ENCODE peak calls at places on chromosomes 13 and 19, in four cellular contexts. One of them, this sample, is unnamed. For H3K36me3, the result is how much of the 10 kb centered on the place peaks cover.

GRCh38 chr13:60627071-60627686 is 230.2 kb downstream of the TDRD3 start:
- DNase-seq in PC-9: no peak
- DNase-seq in psoas muscle: no peak
- DNase-seq in mesendoderm: peak
- DNase-seq in this sample: peak

GRCh38 chr13:101146101-101146898 is 270.0 kb downstream of the NALCN start:
- DNase-seq in PC-9: peak
- DNase-seq in psoas muscle: no peak
- DNase-seq in mesendoderm: no peak
- DNase-seq in this sample: no peak

GRCh38 chr13:73810647-73811046 is 323.6 kb downstream of the KLF12 start:
- DNase-seq in PC-9: no peak
- DNase-seq in psoas muscle: no peak
- DNase-seq in mesendoderm: no peak
- DNase-seq in this sample: no peak

GRCh38 chr19:45884682-45885555 is 1.0 kb downstream of the IRF2BP1 start:
- DNase-seq in PC-9: peak
- DNase-seq in psoas muscle: no peak
- DNase-seq in mesendoderm: peak
- DNase-seq in this sample: peak

GRCh38 chr13:34040863-34041262 is 222.9 kb downstream of the RFC3 start:
- DNase-seq in PC-9: no peak
- DNase-seq in psoas muscle: no peak
- DNase-seq in mesendoderm: no peak
- DNase-seq in this sample: no peak

GRCh38 chr19:39046037-39046821 is 13.9 kb upstream of the FBXO27 start:
- DNase-seq in PC-9: peak
- DNase-seq in psoas muscle: no peak
- DNase-seq in mesendoderm: peak
- DNase-seq in this sample: peak

GRCh38 chr13:30791354-30791921 is 56.1 kb downstream of the ALOX5AP start:
- DNase-seq in PC-9: no peak
- DNase-seq in psoas muscle: no peak
- DNase-seq in mesendoderm: no peak
- DNase-seq in this sample: no peak

GRCh38 chr13:77536358-77536757 is 852 bp downstream of the SCEL start:
- DNase-seq in PC-9: peak
- DNase-seq in psoas muscle: no peak
- DNase-seq in mesendoderm: no peak
- DNase-seq in this sample: no peak

GRCh38 chr19:57056972-57057371 is 62.8 kb upstream of the USP29 start:
- DNase-seq in PC-9: no peak
- DNase-seq in psoas muscle: peak
- DNase-seq in mesendoderm: no peak
- DNase-seq in this sample: no peak

GRCh38 chr19:53892301-53892980 is 10.4 kb downstream of the PRKCG start:
- DNase-seq in PC-9: no peak
- DNase-seq in psoas muscle: no peak
- DNase-seq in mesendoderm: no peak
- DNase-seq in this sample: no peak

GRCh38 chr19:13169769-13170168 is 19.6 kb downstream of the IER2 start:
- DNase-seq in PC-9: peak
- DNase-seq in psoas muscle: no peak
- DNase-seq in mesendoderm: no peak
- DNase-seq in this sample: peak

GRCh38 chr13:49315036-49315565 is 67.4 kb downstream of the CDADC1 start:
- DNase-seq in PC-9: no peak
- DNase-seq in psoas muscle: no peak
- DNase-seq in mesendoderm: no peak
- DNase-seq in this sample: no peak

GRCh38 chr19:6238643-6239281 is 41.0 kb downstream of the MLLT1 start:
- DNase-seq in PC-9: no peak
- DNase-seq in psoas muscle: peak
- DNase-seq in mesendoderm: no peak
- DNase-seq in this sample: no peak

GRCh38 chr13:73800011-73800410 is 334.2 kb downstream of the KLF12 start:
- DNase-seq in PC-9: no peak
- DNase-seq in psoas muscle: no peak
- DNase-seq in mesendoderm: no peak
- DNase-seq in this sample: no peak

GRCh38 chr19:55647732-55648656 is at the start of gene CCDC106:
- DNase-seq in PC-9: peak
- DNase-seq in psoas muscle: peak
- DNase-seq in mesendoderm: peak
- DNase-seq in this sample: peak

GRCh38 chr13:76632388-76633044 is 253.7 kb downstream of the KCTD12 start:
- DNase-seq in PC-9: no peak
- DNase-seq in psoas muscle: no peak
- DNase-seq in mesendoderm: peak
- DNase-seq in this sample: no peak

GRCh38 chr13:95355491-95355890 is 54.2 kb upstream of the ABCC4 start:
- DNase-seq in PC-9: no peak
- DNase-seq in psoas muscle: no peak
- DNase-seq in mesendoderm: no peak
- DNase-seq in this sample: no peak

GRCh38 chr19:31054430-31054829 is 294.8 kb downstream of the TSHZ3 start:
- DNase-seq in PC-9: no peak
- DNase-seq in psoas muscle: no peak
- DNase-seq in mesendoderm: peak
- DNase-seq in this sample: peak

GRCh38 chr19:17703823-17704463 is 15.3 kb upstream of the MAP1S start:
- DNase-seq in PC-9: no peak
- DNase-seq in psoas muscle: peak
- DNase-seq in mesendoderm: peak
- DNase-seq in this sample: peak

GRCh38 chr19:3148503-3148902 is 12.7 kb downstream of the GNA15 start:
- DNase-seq in PC-9: no peak
- DNase-seq in psoas muscle: no peak
- DNase-seq in mesendoderm: no peak
- DNase-seq in this sample: no peak

GRCh38 chr19:3150739-3151329 is 15.0 kb downstream of the GNA15 start:
- DNase-seq in PC-9: no peak
- DNase-seq in psoas muscle: no peak
- DNase-seq in mesendoderm: no peak
- DNase-seq in this sample: no peak

GRCh38 chr19:3149089-3149488 is 13.3 kb downstream of the GNA15 start:
- DNase-seq in PC-9: no peak
- DNase-seq in psoas muscle: no peak
- DNase-seq in mesendoderm: no peak
- DNase-seq in this sample: no peak

GRCh38 chr19:3151563-3152430 is 16.0 kb downstream of the GNA15 start:
- DNase-seq in PC-9: no peak
- DNase-seq in psoas muscle: no peak
- DNase-seq in mesendoderm: no peak
- DNase-seq in this sample: no peak

DNA sequence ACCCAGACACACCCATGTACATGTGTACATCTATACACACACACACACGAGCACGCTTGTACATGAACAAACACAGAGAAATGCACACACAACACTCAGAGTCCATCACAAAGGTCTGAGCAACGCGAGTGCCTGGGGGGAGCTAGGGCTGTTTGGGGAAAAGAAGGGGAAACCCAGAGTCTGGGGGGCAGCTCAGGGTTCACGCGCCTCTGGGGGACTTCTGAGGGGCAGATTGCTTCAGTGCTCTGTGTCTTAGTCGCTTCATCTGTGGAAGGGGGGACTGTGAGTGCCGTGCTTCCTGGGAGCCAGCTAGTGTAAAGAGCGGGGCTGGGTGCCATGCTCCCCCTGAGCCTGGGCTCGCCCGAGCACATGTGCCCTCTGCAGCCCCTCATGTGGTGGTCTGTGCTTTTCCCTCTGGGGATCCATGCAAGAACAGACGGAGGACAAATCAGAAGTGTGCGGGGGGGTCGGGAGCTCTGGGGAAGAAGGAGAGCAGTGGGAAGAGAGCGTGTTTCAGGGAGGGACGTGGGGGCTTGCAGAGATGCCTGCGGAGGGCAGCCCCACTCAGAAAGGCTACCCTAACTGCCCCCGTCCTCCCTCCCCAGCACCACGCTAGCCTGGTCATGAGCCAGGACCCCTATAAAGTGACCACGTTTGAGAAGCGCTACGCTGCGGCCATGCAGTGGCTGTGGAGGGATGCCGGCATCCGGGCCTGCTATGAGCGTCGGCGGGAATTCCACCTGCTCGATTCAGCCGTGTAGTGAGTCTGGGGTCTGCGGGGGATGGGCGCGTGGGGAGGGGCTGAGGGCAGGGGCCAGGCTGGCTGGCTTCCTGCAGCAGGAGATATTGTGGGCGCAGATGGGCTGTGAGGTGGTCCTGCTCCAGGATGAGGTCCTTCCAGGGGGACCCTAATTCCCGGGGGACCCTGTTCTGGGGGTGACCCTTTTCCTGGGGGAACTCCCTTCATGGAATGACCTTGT is 14.0 kb downstream of the GNA15 start:
- DNase-seq in PC-9: no peak
- DNase-seq in psoas muscle: no peak
- DNase-seq in mesendoderm: no peak
- DNase-seq in this sample: no peak
- H3K36me3 ChIP-seq in PC-9: under half
- H3K36me3 ChIP-seq in psoas muscle: under half
- H3K36me3 ChIP-seq in mesendoderm: under half
- H3K36me3 ChIP-seq in this sample: under half

GRCh38 chr19:18852634-18853033 is 20.9 kb downstream of the UPF1 start:
- DNase-seq in PC-9: no peak
- DNase-seq in psoas muscle: no peak
- DNase-seq in mesendoderm: no peak
- DNase-seq in this sample: no peak
- H3K36me3 ChIP-seq in PC-9: under half
- H3K36me3 ChIP-seq in psoas muscle: under half
- H3K36me3 ChIP-seq in mesendoderm: under half
- H3K36me3 ChIP-seq in this sample: under half

GRCh38 chr19:21843081-21843480 is 7.1 kb upstream of the ZNF43 start:
- DNase-seq in PC-9: no peak
- DNase-seq in psoas muscle: no peak
- DNase-seq in mesendoderm: no peak
- DNase-seq in this sample: no peak
- H3K36me3 ChIP-seq in PC-9: under half
- H3K36me3 ChIP-seq in psoas muscle: under half
- H3K36me3 ChIP-seq in mesendoderm: under half
- H3K36me3 ChIP-seq in this sample: under half

GRCh38 chr13:40161931-40162330 is 504.5 kb downstream of the FOXO1 start:
- DNase-seq in PC-9: no peak
- DNase-seq in psoas muscle: no peak
- DNase-seq in mesendoderm: no peak
- DNase-seq in this sample: no peak
- H3K36me3 ChIP-seq in PC-9: under half
- H3K36me3 ChIP-seq in psoas muscle: under half
- H3K36me3 ChIP-seq in mesendoderm: under half
- H3K36me3 ChIP-seq in this sample: under half

GRCh38 chr19:43913383-43913782 is 21.7 kb downstream of the ZNF45 start:
- DNase-seq in PC-9: no peak
- DNase-seq in psoas muscle: no peak
- DNase-seq in mesendoderm: peak
- DNase-seq in this sample: no peak
- H3K36me3 ChIP-seq in PC-9: half or more
- H3K36me3 ChIP-seq in psoas muscle: under half
- H3K36me3 ChIP-seq in mesendoderm: under half
- H3K36me3 ChIP-seq in this sample: under half

GRCh38 chr19:3204646-3205275 is 19.0 kb downstream of the NCLN start:
- DNase-seq in PC-9: no peak
- DNase-seq in psoas muscle: no peak
- DNase-seq in mesendoderm: no peak
- DNase-seq in this sample: no peak

GRCh38 chr19:3208317-3209207 is 15.9 kb upstream of the CELF5 start:
- DNase-seq in PC-9: no peak
- DNase-seq in psoas muscle: no peak
- DNase-seq in mesendoderm: no peak
- DNase-seq in this sample: no peak

GRCh38 chr19:3203754-3204645 is 18.3 kb downstream of the NCLN start:
- DNase-seq in PC-9: no peak
- DNase-seq in psoas muscle: no peak
- DNase-seq in mesendoderm: no peak
- DNase-seq in this sample: no peak

GRCh38 chr19:3207466-3208242 is 16.8 kb upstream of the CELF5 start:
- DNase-seq in PC-9: no peak
- DNase-seq in psoas muscle: no peak
- DNase-seq in mesendoderm: peak
- DNase-seq in this sample: no peak

DNA sequence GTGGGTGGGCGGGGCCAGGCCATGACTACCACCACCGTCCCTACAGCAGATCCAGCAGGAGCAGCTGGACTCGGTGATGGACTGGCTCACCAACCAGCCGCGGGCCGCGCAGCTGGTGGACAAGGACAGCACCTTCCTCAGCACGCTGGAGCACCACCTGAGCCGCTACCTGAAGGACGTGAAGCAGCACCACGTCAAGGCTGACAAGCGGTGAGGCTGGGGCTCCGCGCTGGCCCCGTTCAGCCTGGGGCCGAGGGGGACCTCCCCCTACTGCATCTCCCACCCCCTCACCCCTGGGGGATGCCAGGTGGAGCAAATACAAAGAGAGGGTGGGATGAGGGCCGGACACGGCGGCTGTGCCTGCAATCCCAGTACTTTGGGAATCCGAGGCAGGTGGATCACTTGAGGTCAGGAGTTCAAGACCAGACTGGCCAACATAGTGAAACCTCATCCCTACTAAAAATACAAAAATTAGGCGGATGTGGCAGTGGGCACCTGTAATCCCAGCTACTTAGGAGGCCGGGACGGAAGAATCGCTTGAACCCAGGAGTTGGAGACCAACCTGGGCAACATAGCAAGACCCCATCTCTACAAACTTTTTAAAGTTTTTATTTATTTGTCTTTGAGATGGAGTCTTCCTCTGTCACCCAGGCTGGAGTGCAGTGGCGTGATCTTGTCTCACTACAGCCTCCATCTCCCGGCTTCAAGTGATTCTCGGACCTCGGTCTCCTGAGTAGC is 18.1 kb upstream of the CELF5 start:
- DNase-seq in PC-9: no peak
- DNase-seq in psoas muscle: no peak
- DNase-seq in mesendoderm: no peak
- DNase-seq in this sample: no peak
- H3K36me3 ChIP-seq in PC-9: under half
- H3K36me3 ChIP-seq in psoas muscle: under half
- H3K36me3 ChIP-seq in mesendoderm: under half
- H3K36me3 ChIP-seq in this sample: under half

This sample was measured in Caco-2.